ENCODE peak calls at places on chromosomes 11 and 22, in four cellular contexts. P, F, N and D are unnamed samples. For H3K36me3, the result is how much of the 10 kb centered on the place peaks cover.

GRCh38 chr11:134261626-134262488 is 8.5 kb downstream of the ACAD8 start:
- DNase-seq in P (no peak), F (no peak), N (no peak), D (no peak)

GRCh38 chr11:75237050-75237449 is 3.5 kb upstream of the TPBGL start:
- DNase-seq in P (no peak), F (no peak), N (no peak), D (no peak)

GRCh38 chr11:1881442-1882264 is 10.0 kb downstream of the PRR33 start:
- DNase-seq in P (peak), F (peak), N (no peak), D (no peak)

GRCh38 chr11:34791725-34792124 is 124.5 kb downstream of the APIP start:
- DNase-seq in P (no peak), F (no peak), N (no peak), D (no peak)

GRCh38 chr11:124586247-124586860 is 16.6 kb downstream of the OR8A1 start:
- DNase-seq in P (peak), F (no peak), N (peak), D (peak)

GRCh38 chr11:72840780-72841179 is 26.6 kb downstream of the ATG16L2 start:
- DNase-seq in P (no peak), F (no peak), N (no peak), D (no peak)

GRCh38 chr11:20672575-20672974 is 3.2 kb downstream of the NELL1 start:
- DNase-seq in P (no peak), F (no peak), N (no peak), D (no peak)

GRCh38 chr11:128718064-128718463 is 24.2 kb downstream of the FLI1 start:
- DNase-seq in P (no peak), F (no peak), N (no peak), D (no peak)

GRCh38 chr22:36405671-36406070 is 17.9 kb upstream of the MYH9 start:
- DNase-seq in P (no peak), F (no peak), N (no peak), D (peak)

GRCh38 chr11:101127348-101127698 is 2.3 kb downstream of the PGR start:
- DNase-seq in P (peak), F (peak), N (peak), D (peak)

GRCh38 chr11:86726118-86726748 is 53.8 kb upstream of the ME3 start:
- DNase-seq in P (no peak), F (no peak), N (no peak), D (no peak)

GRCh38 chr11:86214710-86215109 is 29.8 kb upstream of the EED start:
- DNase-seq in P (no peak), F (no peak), N (no peak), D (no peak)

GRCh38 chr11:68224606-68225005 is 11.5 kb upstream of the KMT5B start:
- DNase-seq in P (no peak), F (no peak), N (no peak), D (no peak)

GRCh38 chr11:71563401-71563800 is 2.0 kb upstream of the KRTAP5-10 start:
- DNase-seq in P (no peak), F (no peak), N (no peak), D (no peak)

GRCh38 chr11:85595285-85595884 is 31.8 kb downstream of the DLG2 start:
- DNase-seq in P (no peak), F (no peak), N (no peak), D (no peak)

GRCh38 chr22:29797351-29797750 is 30.2 kb downstream of the UQCR10 start:
- DNase-seq in P (no peak), F (no peak), N (no peak), D (no peak)

GRCh38 chr11:125585486-125585885 is 7.2 kb upstream of the STT3A start:
- DNase-seq in P (no peak), F (no peak), N (no peak), D (no peak)

GRCh38 chr11:72643547-72643946 is 30.7 kb downstream of the PDE2A start:
- DNase-seq in P (peak), F (no peak), N (peak), D (no peak)

GRCh38 chr11:124778281-124778680 is 16.2 kb upstream of the ESAM start:
- DNase-seq in P (no peak), F (no peak), N (no peak), D (no peak)

GRCh38 chr11:12110714-12111481 is 508 bp downstream of the MICAL2 start:
- DNase-seq in P (peak), F (peak), N (no peak), D (peak)

GRCh38 chr22:29348956-29349355 is 33.5 kb upstream of the RASL10A start:
- DNase-seq in P (no peak), F (no peak), N (no peak), D (no peak)

GRCh38 chr11:63998558-63999348 is 12.5 kb downstream of the OTUB1 start:
- DNase-seq in P (no peak), F (peak), N (no peak), D (no peak)

DNA sequence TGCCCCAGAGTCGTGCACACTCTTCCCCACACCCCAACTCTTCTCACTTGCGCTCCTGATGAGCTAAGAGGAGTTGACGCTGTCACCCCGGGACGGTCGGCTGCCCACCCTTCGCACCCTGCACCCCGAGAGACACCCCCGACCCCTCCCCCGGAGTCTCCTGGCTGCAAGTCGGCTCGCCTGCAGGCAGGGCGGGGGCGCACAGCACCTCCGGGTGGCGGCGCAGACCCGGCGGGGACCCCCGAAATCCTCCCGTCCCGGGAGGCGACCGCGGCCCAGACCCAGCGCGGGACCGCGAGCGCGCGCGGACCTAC is 366 bp downstream of the RAB3IL1 start:
- DNase-seq in P (no peak), F (no peak), N (no peak), D (no peak)
- H3K4me3 ChIP-seq in P (peak), F (peak), N (peak), D (peak)

DNA sequence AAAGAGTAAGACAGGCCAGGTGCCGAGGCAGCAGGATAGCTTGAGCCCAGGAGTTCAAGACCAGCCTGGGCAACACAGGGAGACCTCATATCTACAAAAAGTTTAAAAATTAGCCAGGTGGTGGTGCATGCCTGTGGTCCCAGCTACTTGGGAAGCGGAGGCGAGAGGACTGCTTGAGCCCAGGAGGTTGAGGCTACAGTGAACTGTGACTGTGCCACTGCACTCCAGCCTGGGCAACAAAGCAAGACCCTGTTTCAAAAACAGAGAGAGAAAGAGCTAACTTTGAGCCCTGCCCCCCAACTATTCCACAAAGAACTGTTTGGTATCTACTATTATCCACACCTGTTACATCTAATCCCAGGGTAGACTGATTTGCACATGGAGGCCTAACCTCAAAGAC is 49.2 kb upstream of the RAPSN start:
- DNase-seq in P (no peak), F (no peak), N (no peak), D (no peak)
- H3K36me3 ChIP-seq in P (under half), F (under half), N (under half), D (under half)

GRCh38 chr11:117356126-117356761 is 28.6 kb downstream of the CEP164 start:
- DNase-seq in P (no peak), F (no peak), N (no peak), D (no peak)
- H3K4me3 ChIP-seq in P (no peak), F (no peak), N (no peak), D (no peak)

GRCh38 chr22:39502109-39502788 is at the start of gene MIEF1:
- DNase-seq in P (peak), F (peak), N (peak), D (peak)

GRCh38 chr22:39502789-39503464 is 837 bp downstream of the MIEF1 start:
- DNase-seq in P (no peak), F (peak), N (no peak), D (no peak)

GRCh38 chr22:39504071-39504470 is 2.0 kb downstream of the MIEF1 start:
- DNase-seq in P (no peak), F (peak), N (no peak), D (no peak)

GRCh38 chr22:39501644-39502108 is 414 bp upstream of the MIEF1 start:
- DNase-seq in P (no peak), F (no peak), N (no peak), D (no peak)

DNA sequence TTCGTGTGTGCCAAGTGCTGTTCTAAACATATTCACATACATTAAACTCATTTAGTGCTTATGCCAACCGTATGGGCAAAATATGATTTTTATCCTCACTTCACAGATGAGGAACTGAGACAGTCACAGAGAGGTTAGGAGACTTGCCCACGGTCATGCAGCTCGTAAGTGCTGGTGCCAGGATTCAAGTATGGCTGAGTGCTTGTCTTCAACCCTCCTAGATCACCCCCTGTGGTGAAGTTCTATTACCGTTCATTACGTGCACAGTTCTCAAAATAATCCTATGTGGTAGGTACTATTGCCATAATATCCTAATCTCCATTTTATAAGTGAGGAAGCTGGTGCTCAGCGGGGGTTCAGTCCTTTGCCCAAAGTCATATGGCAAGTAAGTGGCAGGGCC is 1.5 kb downstream of the MIEF1 start:
- DNase-seq in P (no peak), F (no peak), N (no peak), D (no peak)
- H3K36me3 ChIP-seq in P (under half), F (under half), N (under half), D (under half)

GRCh38 chr11:5226732-5227327 is at the start of gene HBB:
- DNase-seq in P (no peak), F (no peak), N (no peak), D (no peak)
- H3K4me3 ChIP-seq in P (no peak), F (no peak), N (no peak), D (no peak)

GRCh38 chr11:33719587-33719986 is 16.6 kb downstream of the CD59 start:
- DNase-seq in P (no peak), F (no peak), N (no peak), D (no peak)
- H3K36me3 ChIP-seq in P (under half), F (under half), N (half or more), D (under half)